ENCODE peak calls at places on chromosomes 11 and 22, in seven cellular contexts. K is tibial nerve; I is fibroblast of the aortic adventitia; D is HEK293T; L is neural crest cell; N is activated effector memory CD4-positive, alpha-beta T cell treated with anti-CD3 and anti-CD28 coated beads, Interleukin-2, amount 50 U/mL, for 16 hours; Z is amniotic epithelial cell. V is an unnamed sample.

GRCh38 chr11:124983674-124984511 is 29.9 kb downstream of the CCDC15 start:
- DNase-seq in K (no peak), I (no peak), D (no peak), L (no peak), N (no peak), Z (no peak), V (no peak)

GRCh38 chr22:28963362-28963761 is 80.0 kb downstream of the ZNRF3 start:
- DNase-seq in K (no peak), I (no peak), D (no peak), L (no peak), N (no peak), Z (no peak), V (no peak)

GRCh38 chr11:47306484-47306844 is 36.5 kb downstream of the MADD start:
- DNase-seq in K (no peak), I (no peak), D (no peak), L (no peak), N (no peak), Z (no peak), V (no peak)

GRCh38 chr11:85347291-85347690 is 279.9 kb downstream of the DLG2 start:
- DNase-seq in K (no peak), I (no peak), D (no peak), L (no peak), N (no peak), Z (no peak), V (no peak)

GRCh38 chr11:65251476-65251875 is 10.3 kb upstream of the POLA2 start:
- DNase-seq in K (no peak), I (no peak), D (no peak), L (no peak), N (no peak), Z (peak; percentile 87), V (no peak)

GRCh38 chr22:44431256-44431655 is 66.8 kb downstream of the RTL6 start:
- DNase-seq in K (no peak), I (no peak), D (no peak), L (no peak), N (peak; percentile 6), Z (no peak), V (no peak)

GRCh38 chr22:46061431-46062231 is 84.7 kb upstream of the WNT7B start:
- DNase-seq in K (no peak), I (no peak), D (no peak), L (no peak), N (peak; percentile 54), Z (no peak), V (no peak)

GRCh38 chr22:31084811-31085492 is 3.8 kb downstream of the SMTN start:
- DNase-seq in K (peak; percentile 84), I (peak; percentile 76), D (no peak), L (peak; percentile 85), N (peak; percentile 95), Z (peak; percentile 70), V (peak; percentile 33)

GRCh38 chr11:45212566-45213315 is 66.3 kb downstream of the PRDM11 start:
- DNase-seq in K (no peak), I (no peak), D (peak; percentile 41), L (no peak), N (peak; percentile 56), Z (no peak), V (no peak)

GRCh38 chr11:1864831-1865665 is 12.2 kb downstream of the LSP1 start:
- DNase-seq in K (no peak), I (no peak), D (no peak), L (no peak), N (no peak), Z (no peak), V (no peak)

GRCh38 chr11:64583296-64584262 is 7.4 kb upstream of the SLC22A12 start:
- DNase-seq in K (no peak), I (no peak), D (no peak), L (no peak), N (peak; percentile 46), Z (no peak), V (peak; percentile 19)

V was measured in T1000.